ENCODE peak calls at places on chromosomes 7 and 10, in eight cellular contexts. R is dorsolateral prefrontal cortex; T is endothelial cell; A is neuronal stem cell; N is activated CD8-positive, alpha-beta memory T cell treated with anti-CD3 and anti-CD28 coated beads, Interleukin-2, amount 10 ng/mL, durations not matched to agents 7 days and 5 days; H is activated T-helper 1 cell treated with Interleukin-2 at 50 U/mL for 16 hours; W is AML-193; X is Peyer's patch. G is an unnamed sample.

GRCh38 chr10:510415-510881 is 179.0 kb downstream of the DIP2C start:
- DNase-seq in R (peak), T (no peak), A (no peak), N (no peak), H (no peak), W (no peak), X (peak), G (peak)

GRCh38 chr10:101495324-101495925 is 92.6 kb downstream of the POLL start:
- DNase-seq in R (no peak), T (no peak), A (no peak), N (no peak), H (no peak), W (peak), X (no peak), G (peak)

GRCh38 chr10:131282961-131283360 is 28.6 kb downstream of the TCERG1L start:
- DNase-seq in R (no peak), T (no peak), A (no peak), N (no peak), H (no peak), W (no peak), X (no peak), G (no peak)

GRCh38 chr7:44914992-44915607 is 29.8 kb upstream of the PURB start:
- DNase-seq in R (no peak), T (no peak), A (no peak), N (peak), H (peak), W (no peak), X (no peak), G (no peak)

GRCh38 chr7:20260219-20260618 is 43.0 kb upstream of the MACC1 start:
- DNase-seq in R (no peak), T (no peak), A (no peak), N (no peak), H (no peak), W (no peak), X (no peak), G (no peak)

GRCh38 chr7:43138710-43139601 is 26.5 kb downstream of the HECW1 start:
- DNase-seq in R (no peak), T (no peak), A (peak), N (no peak), H (no peak), W (no peak), X (no peak), G (no peak)

GRCh38 chr7:140143997-140144396 is 32.8 kb downstream of the KDM7A start:
- DNase-seq in R (no peak), T (no peak), A (no peak), N (no peak), H (no peak), W (no peak), X (no peak), G (no peak)

GRCh38 chr10:28137907-28138880 is 139.3 kb upstream of the ODAD2 start:
- DNase-seq in R (no peak), T (no peak), A (no peak), N (no peak), H (no peak), W (no peak), X (no peak), G (no peak)

GRCh38 chr7:30700941-30701340 is 18.7 kb upstream of the CRHR2 start:
- DNase-seq in R (no peak), T (no peak), A (no peak), N (no peak), H (no peak), W (no peak), X (no peak), G (no peak)

GRCh38 chr7:107920048-107920772 is 29.2 kb downstream of the DLD start:
- DNase-seq in R (no peak), T (no peak), A (no peak), N (no peak), H (no peak), W (no peak), X (no peak), G (no peak)

GRCh38 chr7:79668292-79668691 is 214.8 kb upstream of the MAGI2 start:
- DNase-seq in R (no peak), T (no peak), A (no peak), N (no peak), H (no peak), W (no peak), X (no peak), G (no peak)

GRCh38 chr7:50696810-50697582 is 85.7 kb downstream of the GRB10 start:
- DNase-seq in R (no peak), T (peak), A (no peak), N (no peak), H (no peak), W (peak), X (no peak), G (no peak)

GRCh38 chr10:132929953-132930640 is 12.3 kb downstream of the CFAP46 start:
- DNase-seq in R (no peak), T (no peak), A (no peak), N (no peak), H (no peak), W (peak), X (no peak), G (no peak)

GRCh38 chr10:109875151-109875568 is 48.2 kb downstream of the XPNPEP1 start:
- DNase-seq in R (no peak), T (no peak), A (no peak), N (no peak), H (no peak), W (no peak), X (no peak), G (no peak)